ENCODE peak calls at places on chromosome 9, in eight cellular contexts. K is upper lobe of right lung; J is cardiac fibroblast; X is endothelial cell; C is astrocyte of the spinal cord; A is CD4-positive, alpha-beta T cell; O is sigmoid colon; T is brain microvascular endothelial cell. M is an unnamed sample.

GRCh38 chr9:89502038-89502601 is 4.2 kb upstream of the SEMA4D start:
- DNase-seq in T (no peak), C (no peak), J (no peak), O (no peak), A (no peak), X (no peak), K (no peak), M (no peak)

GRCh38 chr9:99037768-99038167 is 67.1 kb upstream of the TGFBR1 start:
- DNase-seq in A (no peak), J (no peak), C (no peak), X (no peak), K (no peak), T (no peak), O (no peak), M (no peak)

GRCh38 chr9:92963831-92964606 is 16.7 kb downstream of the FGD3 start:
- DNase-seq in A (peak), J (no peak), K (peak), X (no peak), C (no peak), T (no peak), O (no peak), M (no peak)

GRCh38 chr9:126398403-126399058 is 71.9 kb downstream of the MVB12B start:
- DNase-seq in X (peak), T (peak), C (peak), K (peak), O (peak), J (peak), A (peak), M (peak)

GRCh38 chr9:108704156-108704852 is 151.5 kb downstream of the ACTL7B start:
- DNase-seq in X (no peak), K (no peak), A (no peak), T (peak), O (no peak), J (peak), C (peak), M (no peak)

GRCh38 chr9:14396171-14396570 is 82.2 kb upstream of the NFIB start:
- DNase-seq in A (no peak), X (no peak), T (no peak), O (no peak), C (no peak), J (no peak), K (no peak), M (no peak)

GRCh38 chr9:133403766-133404439 is 13.9 kb downstream of the REXO4 start:
- DNase-seq in K (peak), A (peak), X (peak), T (no peak), J (peak), O (no peak), C (no peak), M (no peak)

GRCh38 chr9:88835038-88835466 is 156.2 kb upstream of the S1PR3 start:
- DNase-seq in C (peak), K (no peak), O (no peak), T (peak), X (no peak), A (no peak), J (peak), M (peak)

GRCh38 chr9:129868571-129869486 is 33.6 kb downstream of the USP20 start:
- DNase-seq in A (peak), O (no peak), T (no peak), C (no peak), K (no peak), X (no peak), J (no peak), M (no peak)

GRCh38 chr9:134186471-134187109 is 22.2 kb upstream of the RNU6ATAC start:
- DNase-seq in K (peak), T (no peak), O (peak), A (no peak), X (no peak), J (peak), C (no peak), M (no peak)

GRCh38 chr9:104346645-104347175 is 157.4 kb upstream of the OR13F1 start:
- DNase-seq in J (no peak), X (no peak), T (peak), K (no peak), O (no peak), A (no peak), C (no peak), M (no peak)

GRCh38 chr9:73348485-73348884 is 196.8 kb downstream of the ANXA1 start:
- DNase-seq in J (peak), O (no peak), X (peak), C (peak), K (no peak), T (no peak), A (no peak), M (no peak)

GRCh38 chr9:89305868-89306267 is 5.1 kb upstream of the CKS2 start:
- DNase-seq in T (no peak), O (no peak), K (no peak), C (no peak), J (no peak), X (no peak), A (no peak), M (no peak)

GRCh38 chr9:136725612-136726011 is 13.2 kb downstream of the DIPK1B start:
- DNase-seq in J (peak), K (no peak), O (no peak), T (no peak), X (no peak), C (no peak), A (no peak), M (no peak)

GRCh38 chr9:131270171-131271015 is 5.9 kb downstream of the FAM78A start:
- DNase-seq in A (peak), J (peak), O (peak), K (peak), X (peak), T (no peak), C (no peak), M (no peak)

GRCh38 chr9:104177003-104177611 is 83.0 kb downstream of the SMC2 start:
- DNase-seq in K (no peak), X (no peak), T (no peak), J (peak), C (no peak), A (no peak), O (no peak), M (no peak)

GRCh38 chr9:70553718-70554673 is 139.5 kb upstream of the KLF9 start:
- DNase-seq in J (peak), A (no peak), X (no peak), O (peak), T (no peak), K (peak), C (peak), M (peak)

GRCh38 chr9:134125413-134126095 is 10.3 kb upstream of the WDR5 start:
- DNase-seq in T (no peak), X (no peak), O (no peak), K (no peak), A (no peak), C (no peak), J (no peak), M (no peak)

GRCh38 chr9:104743377-104743985 is 4.0 kb upstream of the NIPSNAP3A start:
- DNase-seq in C (peak), A (no peak), T (peak), X (peak), O (no peak), J (peak), K (no peak), M (peak)

GRCh38 chr9:76352026-76352620 is 42.1 kb downstream of the RFK start:
- DNase-seq in J (no peak), X (no peak), K (no peak), T (no peak), A (no peak), O (no peak), C (no peak), M (no peak)

DNA sequence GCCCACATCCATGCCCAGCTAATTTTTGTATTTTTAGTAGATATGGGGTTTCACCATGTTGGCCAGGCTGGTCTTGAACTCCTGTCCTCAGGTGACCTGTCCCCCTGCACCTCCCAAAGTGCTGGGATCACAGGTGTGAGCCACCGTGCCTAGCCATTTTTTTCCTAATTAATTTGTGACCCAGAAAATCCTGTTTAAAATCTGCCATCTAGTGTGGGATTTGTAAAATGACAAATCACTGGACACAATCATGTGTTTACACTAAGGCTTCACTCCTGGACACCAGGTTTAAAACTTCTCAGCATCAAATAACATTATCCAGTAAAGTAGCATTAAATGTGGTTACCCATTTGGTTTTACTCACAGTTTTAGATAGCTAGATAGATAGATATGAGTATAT is 18.6 kb upstream of the KDM4C start:
- DNase-seq in O (no peak), C (peak), X (no peak), T (no peak), K (peak), A (no peak), J (peak), M (peak)
- TF ChIP-seq CTCF in O (no peak), C (peak), X (peak), T (peak), K (no peak), A (no peak), J (peak), M (peak)

DNA sequence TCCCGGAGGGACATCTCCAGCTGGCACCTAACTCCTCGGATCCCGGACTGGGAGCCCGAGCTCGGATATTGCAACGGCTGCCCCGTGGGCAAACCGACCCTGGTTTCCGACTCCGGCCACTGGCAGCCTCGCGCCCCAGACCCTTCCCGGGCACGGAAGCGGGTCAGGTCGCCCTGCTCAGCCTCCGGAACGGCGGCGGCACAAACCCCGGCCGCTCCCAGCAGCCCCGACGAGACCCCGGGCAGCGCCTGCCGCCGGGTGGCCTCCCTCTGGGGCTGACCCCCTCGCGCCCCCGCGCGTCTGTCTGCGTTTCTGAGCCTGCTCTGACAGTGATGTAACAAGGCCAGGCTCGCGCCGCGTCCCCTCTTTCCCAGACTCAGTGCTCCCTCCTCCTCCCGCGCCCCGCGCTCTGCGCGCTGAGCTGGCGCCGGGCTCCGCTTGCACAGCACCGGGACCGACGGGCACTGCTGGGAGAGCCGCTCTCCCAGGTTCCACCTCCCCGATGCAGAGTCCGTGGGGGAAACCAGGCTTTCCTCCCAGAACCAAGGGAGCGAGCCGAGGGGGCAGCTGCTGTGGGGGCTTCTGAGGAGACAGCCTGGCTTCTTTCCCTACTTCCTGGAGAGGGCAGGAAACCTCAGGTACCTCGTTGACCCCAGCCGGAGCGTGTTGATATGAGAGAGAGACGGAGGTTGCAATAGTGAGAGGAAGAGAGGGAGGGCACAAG is at the start of gene TMEM215:
- DNase-seq in J (no peak), X (peak), T (no peak), O (no peak), A (no peak), C (peak), K (no peak), M (no peak)
- TF ChIP-seq CTCF in J (no peak), X (no peak), T (no peak), O (no peak), A (no peak), C (no peak), K (no peak), M (no peak)

DNA sequence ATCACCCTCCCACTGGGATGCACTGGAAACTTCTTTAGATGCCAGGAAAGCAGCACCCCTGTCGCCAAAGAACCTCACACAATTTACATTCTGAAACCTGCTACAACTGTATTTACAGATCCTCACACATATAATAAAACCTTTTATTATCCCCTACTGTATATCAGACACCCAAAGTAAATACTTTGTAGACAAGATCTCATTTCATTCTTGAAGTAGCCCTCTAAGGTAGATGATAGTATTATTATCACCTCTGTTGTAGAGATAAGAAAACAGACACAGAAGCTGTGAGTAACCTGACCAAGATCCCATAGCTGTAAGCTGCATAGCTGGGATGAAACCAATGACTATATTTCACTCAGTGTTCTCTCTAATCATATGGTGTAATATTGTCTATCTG is 1.9 kb upstream of the BSPRY start:
- DNase-seq in T (no peak), A (no peak), C (no peak), X (no peak), O (no peak), J (no peak), K (no peak), M (no peak)
- TF ChIP-seq CTCF in T (no peak), A (no peak), C (no peak), X (no peak), O (no peak), J (no peak), K (no peak), M (no peak)

GRCh38 chr9:30065888-30066287 is 2318.6 kb upstream of the ACO1 start:
- DNase-seq in T (no peak), C (no peak), A (no peak), O (no peak), K (no peak), J (no peak), X (no peak), M (peak)
- TF ChIP-seq CTCF in T (no peak), C (no peak), A (no peak), O (no peak), K (no peak), J (no peak), X (no peak), M (peak)

GRCh38 chr9:94553029-94553938 is 1.6 kb upstream of the PCAT7 start:
- DNase-seq in T (no peak), X (no peak), K (no peak), A (no peak), J (no peak), C (no peak), O (no peak), M (no peak)
- TF ChIP-seq CTCF in T (no peak), X (no peak), K (no peak), A (no peak), J (no peak), C (no peak), O (no peak), M (no peak)

GRCh38 chr9:111064160-111064733 is 26.0 kb upstream of the LPAR1 start:
- DNase-seq in A (no peak), K (no peak), O (no peak), X (no peak), T (no peak), C (no peak), J (no peak), M (no peak)

GRCh38 chr9:111066427-111066826 is 28.2 kb upstream of the LPAR1 start:
- DNase-seq in K (no peak), C (no peak), A (no peak), T (no peak), O (no peak), J (peak), X (no peak), M (no peak)

GRCh38 chr9:111068816-111069215 is 30.5 kb upstream of the LPAR1 start:
- DNase-seq in X (no peak), K (no peak), C (no peak), T (no peak), O (no peak), J (no peak), A (no peak), M (no peak)

GRCh38 chr9:111067472-111067871 is 29.2 kb upstream of the LPAR1 start:
- DNase-seq in J (peak), T (no peak), O (no peak), C (no peak), A (no peak), X (no peak), K (no peak), M (no peak)

DNA sequence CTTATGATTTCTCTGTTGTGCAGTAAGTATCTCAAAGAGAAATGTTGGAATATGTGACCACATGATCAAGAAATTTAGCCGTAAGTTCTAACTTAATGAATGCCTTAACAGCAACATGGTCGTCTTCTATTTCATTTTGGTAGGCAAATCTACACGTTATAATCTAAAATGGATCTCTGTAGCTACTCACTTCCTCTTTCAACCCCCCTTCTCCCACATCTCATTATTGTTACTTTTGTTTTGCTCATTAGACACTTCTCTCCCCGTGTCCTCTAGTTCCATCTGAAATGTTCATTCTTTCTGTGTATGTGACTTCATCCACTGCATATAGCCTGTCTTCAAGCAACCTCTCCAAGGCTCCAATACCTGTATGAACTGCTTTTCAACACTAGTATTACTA is 27.1 kb upstream of the LPAR1 start:
- DNase-seq in C (no peak), X (no peak), K (no peak), T (no peak), J (no peak), A (no peak), O (no peak), M (no peak)
- TF ChIP-seq CTCF in C (no peak), X (no peak), K (no peak), T (no peak), J (no peak), A (no peak), O (no peak), M (no peak)

DNA sequence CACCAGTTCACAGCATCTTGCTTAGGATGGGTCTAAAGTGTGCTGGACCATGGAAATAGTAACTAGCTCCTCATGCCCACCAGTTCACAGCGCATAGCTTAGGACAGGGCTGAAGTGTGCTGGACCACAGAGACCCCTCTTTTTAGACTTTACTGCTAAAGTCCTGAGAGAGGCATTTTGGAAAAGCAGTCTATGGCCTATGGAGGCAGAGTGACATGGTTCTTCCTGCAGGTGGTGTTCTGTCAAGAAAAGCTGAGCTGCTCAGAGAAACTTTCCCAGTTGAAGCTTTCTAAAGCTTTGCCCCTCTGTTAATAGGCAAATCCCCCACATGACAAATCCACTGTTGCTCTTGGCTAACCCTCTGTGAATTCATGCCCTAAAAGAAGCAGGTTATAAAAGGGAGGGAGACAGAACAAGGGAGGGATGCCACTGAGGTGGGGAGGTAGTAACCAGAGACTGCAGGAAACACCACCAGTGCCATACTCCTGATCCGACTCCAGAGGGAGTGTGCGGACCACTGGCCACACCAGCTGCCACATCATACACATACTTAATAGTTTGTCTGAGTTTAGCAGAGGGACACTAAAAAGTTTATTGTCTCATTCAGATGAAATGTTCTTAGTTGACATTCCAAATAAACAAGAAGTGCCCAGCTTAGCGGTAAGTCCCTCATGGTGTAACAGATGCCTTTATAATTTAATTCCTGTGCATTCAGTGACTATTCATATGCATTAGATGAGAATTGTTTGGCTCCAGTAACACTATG is 236.1 kb upstream of the NFIL3 start:
- DNase-seq in O (no peak), J (peak), T (peak), X (peak), C (peak), A (no peak), K (no peak), M (peak)
- TF ChIP-seq CTCF in O (no peak), J (peak), T (peak), X (peak), C (peak), A (no peak), K (peak), M (peak)

DNA sequence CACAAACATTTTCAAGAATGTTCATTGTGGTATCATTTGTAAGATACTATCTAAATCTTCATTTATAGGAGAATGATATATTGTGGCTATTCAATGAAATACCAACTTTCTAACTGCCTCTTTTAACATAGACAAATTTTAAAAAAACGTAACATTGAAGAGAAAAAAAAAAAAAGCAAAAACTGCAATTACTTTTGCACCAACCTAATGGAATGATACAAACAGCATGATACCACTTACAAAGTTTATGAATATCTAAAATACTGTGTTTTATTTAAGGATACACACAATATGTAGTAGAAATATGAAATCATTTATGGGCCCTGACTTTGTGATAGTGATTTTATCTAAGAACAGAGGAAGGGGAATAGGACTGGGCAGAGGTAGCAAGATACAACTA is 24.1 kb downstream of the PSMD5 start:
- DNase-seq in C (no peak), K (no peak), T (no peak), O (no peak), X (no peak), A (no peak), J (no peak), M (no peak)
- TF ChIP-seq CTCF in C (no peak), K (no peak), T (no peak), O (no peak), X (no peak), A (no peak), J (no peak), M (no peak)

GRCh38 chr9:127930298-127931091 is at the start of gene PIP5KL1:
- DNase-seq in K (peak), C (peak), X (peak), A (peak), J (peak), T (peak), O (peak), M (peak)
- TF ChIP-seq CTCF in K (no peak), C (peak), X (no peak), A (no peak), J (no peak), T (peak), O (no peak), M (peak)